ENCODE peak calls at places on chromosomes 7 and 10, in nine cellular contexts. B is progenitor cell of endocrine pancreas; A is myocyte; U is naive thymus-derived CD4-positive, alpha-beta T cell; E is GM04504; H is cerebellum; M is activated naive CD4-positive, alpha-beta T cell treated with anti-CD3 and anti-CD28 coated beads, Interleukin-2, amount 10 ng/mL, durations not matched to agents 7 days and 5 days; C is T-helper 9 cell; G is spleen. V is an unnamed sample.

GRCh38 chr7:73742338-73742752 is 3.7 kb upstream of the ABHD11 start:
- DNase-seq in E (no peak), H (no peak), A (no peak), B (peak), M (no peak), U (no peak), G (no peak), C (no peak), V (no peak)

GRCh38 chr7:27185708-27186449 is 847 bp upstream of the HOXA11 start:
- DNase-seq in C (no peak), G (peak), M (peak), H (no peak), B (no peak), U (no peak), A (no peak), E (peak), V (no peak)

GRCh38 chr7:22781230-22781711 is 41.4 kb downstream of the TOMM7 start:
- DNase-seq in G (no peak), C (no peak), B (no peak), M (no peak), H (no peak), A (peak), U (no peak), E (peak), V (no peak)

GRCh38 chr7:54837761-54838539 is 78.9 kb upstream of the SEC61G start:
- DNase-seq in E (no peak), M (no peak), B (no peak), A (no peak), H (no peak), G (no peak), U (no peak), C (no peak), V (no peak)

GRCh38 chr10:27481486-27481885 is 22.6 kb upstream of the RAB18 start:
- DNase-seq in G (no peak), M (no peak), H (no peak), E (no peak), C (no peak), A (no peak), B (no peak), U (no peak), V (no peak)

GRCh38 chr10:122321960-122322359 is 50.9 kb downstream of the BTBD16 start:
- DNase-seq in M (no peak), A (no peak), H (no peak), B (no peak), E (no peak), U (no peak), G (no peak), C (no peak), V (no peak)

GRCh38 chr10:78457804-78458483 is 424.3 kb downstream of the RPS24 start:
- DNase-seq in E (peak), H (no peak), M (no peak), G (no peak), C (no peak), A (peak), U (no peak), B (no peak), V (no peak)

GRCh38 chr7:96440328-96440727 is 118.4 kb upstream of the SLC25A13 start:
- DNase-seq in A (peak), C (no peak), G (no peak), E (no peak), U (no peak), H (no peak), M (no peak), B (no peak), V (no peak)

GRCh38 chr10:63702107-63702506 is 180.9 kb downstream of the REEP3 start:
- DNase-seq in A (no peak), E (no peak), H (no peak), C (no peak), M (no peak), B (no peak), U (no peak), G (no peak), V (peak)

GRCh38 chr10:79505771-79506351 is 6.5 kb upstream of the EIF5AL1 start:
- DNase-seq in C (no peak), E (no peak), G (no peak), B (no peak), M (no peak), A (no peak), U (no peak), H (no peak), V (no peak)

GRCh38 chr7:17910377-17910776 is 29.9 kb downstream of the SNX13 start:
- DNase-seq in E (no peak), U (no peak), A (no peak), M (no peak), G (no peak), H (no peak), C (no peak), B (no peak), V (no peak)

GRCh38 chr10:58854811-58855210 is 321.6 kb upstream of the PHYHIPL start:
- DNase-seq in M (no peak), H (no peak), G (no peak), E (no peak), B (no peak), U (no peak), A (no peak), C (no peak), V (no peak)

GRCh38 chr10:91603173-91603572 is 29.7 kb downstream of the PPP1R3C start:
- DNase-seq in U (no peak), C (no peak), H (no peak), B (no peak), A (no peak), G (no peak), M (no peak), E (no peak), V (no peak)

GRCh38 chr10:112039823-112040222 is 143.7 kb downstream of the GPAM start:
- DNase-seq in B (no peak), M (no peak), C (no peak), A (no peak), U (no peak), H (no peak), G (no peak), E (no peak), V (no peak)

GRCh38 chr10:10092581-10092980 is 925.1 kb upstream of the CELF2 start:
- DNase-seq in M (no peak), H (peak), A (peak), C (no peak), E (no peak), U (no peak), G (peak), B (no peak), V (no peak)

GRCh38 chr10:117004627-117005453 is at the start of gene SHTN1:
- DNase-seq in G (peak), E (peak), U (peak), H (peak), B (peak), A (peak), C (no peak), M (peak), V (peak)

GRCh38 chr7:91940572-91941341 is at the start of gene AKAP9:
- DNase-seq in A (peak), G (peak), B (peak), H (peak), U (peak), E (peak), M (peak), C (peak), V (peak)

GRCh38 chr10:101974091-101974799 is 81.7 kb downstream of the ARMH3 start:
- DNase-seq in A (peak), U (no peak), M (no peak), E (no peak), C (no peak), B (no peak), H (no peak), G (no peak), V (peak)

GRCh38 chr10:89425000-89425399 is 10.6 kb downstream of the IFIT5 start:
- DNase-seq in E (no peak), G (no peak), B (no peak), C (no peak), M (no peak), U (no peak), A (no peak), H (no peak), V (no peak)

GRCh38 chr10:131983780-131984179 is 2.1 kb upstream of the BNIP3 start:
- DNase-seq in U (no peak), B (no peak), A (no peak), M (no peak), C (no peak), E (peak), H (no peak), G (peak), V (no peak)

GRCh38 chr10:129814681-129815646 is 149.1 kb downstream of the EBF3 start:
- DNase-seq in H (no peak), G (no peak), M (no peak), C (no peak), E (no peak), U (no peak), A (no peak), B (no peak), V (no peak)

GRCh38 chr7:44325811-44326241 is 432 bp upstream of the CAMK2B start:
- DNase-seq in E (no peak), U (no peak), H (peak), G (no peak), A (peak), C (no peak), M (no peak), B (no peak), V (peak)

GRCh38 chr10:132929953-132930640 is 12.3 kb downstream of the CFAP46 start:
- DNase-seq in B (no peak), C (no peak), H (no peak), E (no peak), G (no peak), U (no peak), A (no peak), M (peak), V (no peak)

GRCh38 chr7:142438235-142438922 is 180.5 kb upstream of the PRSS58 start:
- DNase-seq in G (no peak), A (peak), U (peak), B (no peak), E (no peak), C (peak), M (peak), H (no peak), V (peak)

GRCh38 chr10:58362026-58362799 is 23.0 kb upstream of the TFAM start:
- DNase-seq in H (no peak), B (no peak), E (no peak), M (no peak), A (no peak), U (no peak), C (no peak), G (no peak), V (no peak)

GRCh38 chr7:13989138-13989943 is at the start of gene ETV1:
- DNase-seq in M (no peak), U (no peak), E (no peak), A (peak), G (peak), C (no peak), B (peak), H (peak), V (peak)

GRCh38 chr7:87510430-87510875 is 35.0 kb upstream of the ABCB4 start:
- DNase-seq in M (no peak), H (peak), A (peak), E (no peak), G (no peak), C (no peak), B (no peak), U (no peak), V (peak)

GRCh38 chr7:153061913-153062528 is 302.5 kb downstream of the ACTR3B start:
- DNase-seq in M (peak), C (no peak), B (peak), U (no peak), E (no peak), A (peak), G (no peak), H (no peak), V (no peak)

GRCh38 chr10:72416661-72417060 is 61.9 kb upstream of the DNAJB12 start:
- DNase-seq in H (no peak), A (no peak), U (no peak), C (no peak), B (no peak), M (no peak), E (no peak), G (no peak), V (no peak)

GRCh38 chr7:73449422-73449821 is 15.8 kb downstream of the FZD9 start:
- DNase-seq in E (no peak), C (no peak), B (no peak), A (no peak), H (peak), G (no peak), M (no peak), U (no peak), V (peak)

GRCh38 chr10:103888113-103888841 is 29.7 kb downstream of the STN1 start:
- DNase-seq in A (peak), G (no peak), C (peak), B (no peak), U (peak), H (peak), E (no peak), M (no peak), V (peak)

GRCh38 chr10:1184541-1185415 is 128.6 kb downstream of the WDR37 start:
- DNase-seq in H (no peak), A (no peak), E (no peak), C (no peak), M (no peak), G (peak), U (no peak), B (no peak), V (no peak)

GRCh38 chr10:129912161-129912917 is 51.7 kb downstream of the EBF3 start:
- DNase-seq in M (no peak), H (no peak), A (no peak), E (no peak), U (no peak), G (no peak), B (no peak), C (no peak), V (no peak)